ENCODE peak calls at places on chromosomes 13 and 19, in ten cellular contexts. O is spleen, Y is heart left ventricle, Q is IMR-90, M is cardiac muscle cell, P is kidney epithelial cell, T is thoracic aorta, E is hepatocyte, J is testis, H is stomach. L is an unnamed sample.

GRCh38 chr19:10517760-10518443 is 655 bp upstream of the S1PR5 start:
- DNase-seq in O (no peak), Y (no peak), Q (peak; percentile 15), M (no peak), P (no peak), T (no peak), E (peak; percentile 19), J (no peak), H (no peak), L (no peak)

GRCh38 chr13:28476919-28477708 is 17.8 kb downstream of the FLT1 start:
- DNase-seq in O (no peak), Y (no peak), Q (no peak), M (no peak), P (no peak), T (no peak), E (no peak), J (no peak), H (no peak), L (no peak)

GRCh38 chr19:8366121-8366581 is 2.2 kb downstream of the ANGPTL4 start:
- DNase-seq in O (peak; percentile 55), Y (no peak), Q (no peak), M (no peak), P (no peak), T (no peak), E (no peak), J (no peak), H (no peak), L (no peak)

GRCh38 chr19:3607398-3608078 is 863 bp upstream of the TBXA2R start:
- DNase-seq in O (peak; percentile 80), Y (peak; percentile 84), Q (no peak), M (no peak), P (no peak), T (no peak), E (no peak), J (no peak), H (no peak), L (peak; percentile 60)

GRCh38 chr13:75870397-75870801 is 234.3 kb downstream of the LMO7 start:
- DNase-seq in O (no peak), Y (no peak), Q (peak; percentile 20), M (peak; percentile 33), P (no peak), T (no peak), E (peak; percentile 45), J (no peak), H (no peak), L (peak; percentile 59)

GRCh38 chr13:33375421-33375820 is 89.9 kb upstream of the STARD13 start:
- DNase-seq in O (no peak), Y (no peak), Q (no peak), M (no peak), P (no peak), T (no peak), E (no peak), J (no peak), H (no peak), L (no peak)

GRCh38 chr19:1956868-1957492 is 16.0 kb downstream of the CSNK1G2 start:
- DNase-seq in O (no peak), Y (no peak), Q (no peak), M (no peak), P (no peak), T (no peak), E (no peak), J (peak; percentile 51), H (no peak), L (no peak)

GRCh38 chr13:79901336-79901735 is 420.4 kb downstream of the NDFIP2 start:
- DNase-seq in O (no peak), Y (no peak), Q (peak; percentile 13), M (no peak), P (no peak), T (no peak), E (no peak), J (no peak), H (no peak), L (no peak)

GRCh38 chr13:19957320-19958118 is 1.0 kb upstream of the ZMYM2 start:
- DNase-seq in O (peak; percentile 94), Y (peak; percentile 76), Q (peak; percentile 18), M (peak; percentile 49), P (peak; percentile 14), T (peak; percentile 34), E (peak; percentile 85), J (peak; percentile 94), H (peak; percentile 78), L (peak; percentile 64)

GRCh38 chr19:38267780-38268430 is 3.5 kb downstream of the SPINT2 start:
- DNase-seq in O (no peak), Y (no peak), Q (no peak), M (no peak), P (no peak), T (no peak), E (no peak), J (no peak), H (peak; percentile 81), L (no peak)

GRCh38 chr13:48391257-48391656 is 21.7 kb downstream of the LPAR6 start:
- DNase-seq in O (no peak), Y (no peak), Q (no peak), M (no peak), P (no peak), T (no peak), E (no peak), J (no peak), H (no peak), L (no peak)

DNA sequence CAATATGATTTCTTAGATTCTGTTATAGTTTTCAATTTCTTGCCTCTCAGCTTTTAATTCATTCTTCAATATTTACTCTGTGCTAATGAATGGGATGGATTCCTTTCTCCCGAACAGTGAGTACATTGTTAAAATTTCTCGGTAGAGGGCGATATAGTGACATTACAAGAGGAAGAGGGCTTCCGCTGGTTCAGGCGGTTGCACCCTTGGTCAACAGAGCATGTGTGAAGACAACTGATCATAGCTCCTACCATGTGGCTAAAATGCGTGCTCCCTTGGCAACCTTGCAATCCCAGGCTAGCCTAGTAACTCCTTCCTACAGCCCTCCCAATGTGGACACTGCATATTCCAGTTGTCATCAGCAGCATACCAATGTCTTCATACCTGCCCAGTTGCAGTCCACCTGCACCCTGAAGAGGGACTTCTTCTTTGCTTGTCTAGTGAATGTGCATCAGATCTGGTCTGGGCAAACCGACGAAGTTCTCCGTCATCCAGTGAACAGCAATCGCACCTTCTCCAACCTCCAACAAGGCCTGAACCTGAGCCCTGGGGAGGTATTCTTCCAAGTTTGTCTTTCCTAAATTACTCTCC is 653.0 kb upstream of the GPC6 start:
- DNase-seq in O (no peak), Y (no peak), Q (peak; percentile 7), M (peak; percentile 78), P (no peak), T (no peak), E (peak; percentile 42), J (peak; percentile 33), H (no peak), L (peak; percentile 9)
- TF ChIP-seq CTCF in O (no peak), Y (no peak), Q (peak; percentile 23), M (peak; percentile 46), P (peak; percentile 44), T (no peak), E (peak; percentile 38), J (peak; percentile 11), H (no peak), L (peak; percentile 3)

GRCh38 chr19:53982056-53982455 is 9.4 kb upstream of the CACNG6 start:
- DNase-seq in O (no peak), Y (no peak), Q (no peak), M (peak; percentile 41), P (no peak), T (no peak), E (peak; percentile 55), J (no peak), H (no peak), L (no peak)
- H3K4me3 ChIP-seq in O (no peak overlapping the region), Y (peak overlapping the region; percentile 38), Q (peak overlapping the region; percentile 7), M (peak overlapping the region; percentile 20), P (no peak overlapping the region), T (peak overlapping the region; percentile 38), E (no peak overlapping the region), J (no peak overlapping the region), H (peak overlapping the region; percentile 28), L (peak overlapping the region; percentile 61)

GRCh38 chr13:59182241-59182640 is 981.5 kb downstream of the DIAPH3 start:
- DNase-seq in O (no peak), Y (no peak), Q (no peak), M (peak; percentile 55), P (no peak), T (no peak), E (no peak), J (no peak), H (no peak), L (no peak)

GRCh38 chr13:59178344-59178743 is 985.4 kb downstream of the DIAPH3 start:
- DNase-seq in O (no peak), Y (no peak), Q (peak; percentile 3), M (peak; percentile 6), P (no peak), T (no peak), E (no peak), J (no peak), H (no peak), L (peak; percentile 6)

GRCh38 chr13:59172076-59172475 is 991.7 kb downstream of the DIAPH3 start:
- DNase-seq in O (no peak), Y (no peak), Q (no peak), M (no peak), P (no peak), T (no peak), E (no peak), J (no peak), H (no peak), L (no peak)

DNA sequence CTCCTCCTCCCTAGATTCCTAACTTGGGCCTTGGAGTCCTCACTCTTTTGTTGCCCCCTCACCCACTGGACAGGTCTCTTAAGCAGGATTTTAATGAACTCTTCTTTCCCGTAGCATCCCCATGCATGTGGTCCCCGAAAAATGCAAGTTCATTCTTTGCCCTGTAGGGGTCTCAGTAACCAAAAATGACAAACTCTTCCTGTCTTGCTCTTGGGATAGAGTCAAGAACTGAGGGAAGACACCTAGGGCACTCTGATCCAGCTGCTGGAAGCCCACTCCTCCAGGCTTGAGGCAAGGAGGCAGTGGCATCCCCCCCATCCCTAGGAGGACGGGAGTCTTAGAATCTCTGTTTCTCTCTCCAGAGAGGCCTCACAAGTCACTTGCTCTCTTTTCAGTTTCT is 987.0 kb downstream of the DIAPH3 start:
- DNase-seq in O (no peak), Y (no peak), Q (no peak), M (no peak), P (no peak), T (no peak), E (no peak), J (no peak), H (no peak), L (no peak)
- TF ChIP-seq CTCF in O (no peak), Y (no peak), Q (peak; percentile 7), M (no peak), P (peak; percentile 22), T (no peak), E (no peak), J (no peak), H (no peak), L (no peak)

DNA sequence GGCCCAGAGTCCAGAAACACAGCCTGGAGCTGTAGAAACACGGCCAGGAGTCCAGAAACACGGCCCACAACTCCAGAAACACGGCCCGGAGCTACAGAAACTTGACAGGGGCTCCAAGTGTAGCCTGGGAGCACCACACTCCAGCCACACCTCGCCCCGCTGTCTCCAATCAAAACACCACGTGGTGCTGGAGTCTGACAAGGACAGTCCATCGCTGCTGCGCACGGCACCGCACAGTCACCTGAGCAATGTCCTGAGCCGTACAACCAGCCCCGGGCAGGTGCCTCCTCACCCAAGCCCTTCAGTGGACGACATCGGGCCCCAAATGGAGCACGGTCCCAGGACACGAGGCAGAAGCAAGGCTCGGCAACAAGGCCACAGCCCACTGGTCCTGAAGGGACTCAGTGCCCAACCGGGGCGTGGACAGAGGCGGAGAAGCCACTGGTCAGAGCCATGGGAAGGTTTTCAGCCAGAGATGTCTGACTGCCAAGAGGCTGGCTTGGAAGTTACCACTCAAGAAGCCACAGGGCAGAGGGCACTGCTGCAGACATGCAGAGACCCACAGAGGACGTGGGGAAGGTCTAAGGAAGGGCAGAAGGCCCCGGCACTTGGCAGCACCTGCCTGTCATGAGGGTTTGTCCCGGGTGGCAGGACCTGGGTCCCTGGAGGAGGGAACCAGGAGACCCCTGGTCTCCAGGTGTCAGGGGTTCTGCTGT is 19.7 kb upstream of the PLPP2 start:
- DNase-seq in O (peak; percentile 77), Y (no peak), Q (no peak), M (no peak), P (no peak), T (no peak), E (no peak), J (no peak), H (peak; percentile 18), L (no peak)
- H3K4me3 ChIP-seq in O (peak overlapping the region; percentile 21), Y (peak overlapping the region; percentile 51), Q (no peak overlapping the region), M (no peak overlapping the region), P (no peak overlapping the region), T (peak overlapping the region; percentile 11), E (no peak overlapping the region), J (no peak overlapping the region), H (peak overlapping the region; percentile 24), L (no peak overlapping the region)

L was measured in fibroblast of the aortic adventitia.